ENCODE peak calls at places on chromosome 20, in seven cellular contexts. One of them, this sample, is unnamed.

GRCh38 chr20:34222208-34222607 is 19.0 kb upstream of the ASIP start:
- DNase-seq in testis: no peak
- DNase-seq in HFF-Myc: peak
- DNase-seq in sigmoid colon: no peak
- DNase-seq in HFFc6: peak
- DNase-seq in CD8-positive, alpha-beta T cell: no peak
- DNase-seq in psoas muscle: no peak
- DNase-seq in this sample: no peak

GRCh38 chr20:12171927-12172581 is 254.4 kb downstream of the BTBD3 start:
- DNase-seq in psoas muscle: peak
- DNase-seq in HFFc6: no peak
- DNase-seq in HFF-Myc: no peak
- DNase-seq in CD8-positive, alpha-beta T cell: no peak
- DNase-seq in testis: no peak
- DNase-seq in sigmoid colon: peak
- DNase-seq in this sample: peak

GRCh38 chr20:18006684-18007083 is 37.9 kb downstream of the MGME1 start:
- DNase-seq in psoas muscle: no peak
- DNase-seq in CD8-positive, alpha-beta T cell: no peak
- DNase-seq in testis: no peak
- DNase-seq in sigmoid colon: no peak
- DNase-seq in HFFc6: no peak
- DNase-seq in HFF-Myc: no peak
- DNase-seq in this sample: no peak

GRCh38 chr20:40323411-40323810 is 365.6 kb downstream of the MAFB start:
- DNase-seq in HFFc6: no peak
- DNase-seq in testis: no peak
- DNase-seq in psoas muscle: no peak
- DNase-seq in HFF-Myc: no peak
- DNase-seq in sigmoid colon: no peak
- DNase-seq in CD8-positive, alpha-beta T cell: no peak
- DNase-seq in this sample: no peak

GRCh38 chr20:50577175-50578018 is 67.2 kb downstream of the PTPN1 start:
- DNase-seq in CD8-positive, alpha-beta T cell: no peak
- DNase-seq in testis: no peak
- DNase-seq in HFFc6: no peak
- DNase-seq in sigmoid colon: peak
- DNase-seq in HFF-Myc: no peak
- DNase-seq in psoas muscle: peak
- DNase-seq in this sample: peak

GRCh38 chr20:25142435-25142834 is 53.1 kb upstream of the ENTPD6 start:
- DNase-seq in sigmoid colon: no peak
- DNase-seq in psoas muscle: no peak
- DNase-seq in HFFc6: no peak
- DNase-seq in HFF-Myc: no peak
- DNase-seq in testis: no peak
- DNase-seq in CD8-positive, alpha-beta T cell: no peak
- DNase-seq in this sample: no peak

GRCh38 chr20:826695-827323 is 6.7 kb upstream of the FAM110A start:
- DNase-seq in sigmoid colon: peak
- DNase-seq in psoas muscle: no peak
- DNase-seq in HFF-Myc: no peak
- DNase-seq in CD8-positive, alpha-beta T cell: no peak
- DNase-seq in testis: peak
- DNase-seq in HFFc6: no peak
- DNase-seq in this sample: no peak

GRCh38 chr20:47540443-47541354 is 39.0 kb downstream of the NCOA3 start:
- DNase-seq in sigmoid colon: no peak
- DNase-seq in testis: no peak
- DNase-seq in CD8-positive, alpha-beta T cell: no peak
- DNase-seq in HFFc6: peak
- DNase-seq in psoas muscle: no peak
- DNase-seq in HFF-Myc: no peak
- DNase-seq in this sample: no peak

GRCh38 chr20:54123587-54124180 is 50.1 kb downstream of the CYP24A1 start:
- DNase-seq in sigmoid colon: no peak
- DNase-seq in HFF-Myc: peak
- DNase-seq in psoas muscle: no peak
- DNase-seq in HFFc6: peak
- DNase-seq in testis: no peak
- DNase-seq in CD8-positive, alpha-beta T cell: no peak
- DNase-seq in this sample: peak

GRCh38 chr20:313948-314347 is 11.4 kb upstream of the SOX12 start:
- DNase-seq in CD8-positive, alpha-beta T cell: no peak
- DNase-seq in psoas muscle: no peak
- DNase-seq in sigmoid colon: no peak
- DNase-seq in testis: no peak
- DNase-seq in HFF-Myc: no peak
- DNase-seq in HFFc6: peak
- DNase-seq in this sample: no peak

GRCh38 chr20:59141818-59142581 is 21.6 kb upstream of the ZNF831 start:
- DNase-seq in psoas muscle: no peak
- DNase-seq in CD8-positive, alpha-beta T cell: no peak
- DNase-seq in sigmoid colon: no peak
- DNase-seq in HFF-Myc: peak
- DNase-seq in HFFc6: no peak
- DNase-seq in testis: no peak
- DNase-seq in this sample: no peak

GRCh38 chr20:25547999-25548398 is 37.3 kb downstream of the NINL start:
- DNase-seq in psoas muscle: no peak
- DNase-seq in CD8-positive, alpha-beta T cell: no peak
- DNase-seq in HFF-Myc: no peak
- DNase-seq in sigmoid colon: no peak
- DNase-seq in testis: no peak
- DNase-seq in HFFc6: no peak
- DNase-seq in this sample: no peak

GRCh38 chr20:47360207-47360488 is 3.6 kb upstream of the ZMYND8 start:
- DNase-seq in testis: no peak
- DNase-seq in psoas muscle: no peak
- DNase-seq in sigmoid colon: peak
- DNase-seq in HFF-Myc: no peak
- DNase-seq in CD8-positive, alpha-beta T cell: no peak
- DNase-seq in HFFc6: no peak
- DNase-seq in this sample: peak

GRCh38 chr20:14612389-14612788 is 275.0 kb upstream of the FLRT3 start:
- DNase-seq in CD8-positive, alpha-beta T cell: no peak
- DNase-seq in psoas muscle: no peak
- DNase-seq in HFF-Myc: no peak
- DNase-seq in testis: no peak
- DNase-seq in sigmoid colon: no peak
- DNase-seq in HFFc6: no peak
- DNase-seq in this sample: no peak

GRCh38 chr20:57663681-57664451 is 43.6 kb upstream of the ZBP1 start:
- DNase-seq in testis: no peak
- DNase-seq in sigmoid colon: peak
- DNase-seq in HFF-Myc: no peak
- DNase-seq in CD8-positive, alpha-beta T cell: no peak
- DNase-seq in HFFc6: no peak
- DNase-seq in psoas muscle: no peak
- DNase-seq in this sample: peak

GRCh38 chr20:20498081-20498861 is 130.4 kb downstream of the INSM1 start:
- DNase-seq in psoas muscle: no peak
- DNase-seq in HFFc6: peak
- DNase-seq in CD8-positive, alpha-beta T cell: no peak
- DNase-seq in HFF-Myc: no peak
- DNase-seq in sigmoid colon: no peak
- DNase-seq in testis: no peak
- DNase-seq in this sample: no peak

GRCh38 chr20:22490287-22491187 is 93.8 kb downstream of the FOXA2 start:
- DNase-seq in HFF-Myc: no peak
- DNase-seq in testis: no peak
- DNase-seq in HFFc6: no peak
- DNase-seq in psoas muscle: no peak
- DNase-seq in sigmoid colon: peak
- DNase-seq in CD8-positive, alpha-beta T cell: no peak
- DNase-seq in this sample: no peak

GRCh38 chr20:59664389-59665055 is 60.2 kb downstream of the PHACTR3 start:
- DNase-seq in sigmoid colon: no peak
- DNase-seq in HFFc6: no peak
- DNase-seq in testis: no peak
- DNase-seq in CD8-positive, alpha-beta T cell: no peak
- DNase-seq in HFF-Myc: no peak
- DNase-seq in psoas muscle: no peak
- DNase-seq in this sample: no peak

GRCh38 chr20:19211661-19212523 is 550 bp upstream of the SLC24A3 start:
- DNase-seq in HFF-Myc: no peak
- DNase-seq in testis: peak
- DNase-seq in psoas muscle: peak
- DNase-seq in CD8-positive, alpha-beta T cell: no peak
- DNase-seq in sigmoid colon: peak
- DNase-seq in HFFc6: no peak
- DNase-seq in this sample: peak

GRCh38 chr20:2707353-2708072 is 14.9 kb downstream of the EBF4 start:
- DNase-seq in sigmoid colon: no peak
- DNase-seq in psoas muscle: no peak
- DNase-seq in CD8-positive, alpha-beta T cell: no peak
- DNase-seq in HFFc6: no peak
- DNase-seq in HFF-Myc: no peak
- DNase-seq in testis: no peak
- DNase-seq in this sample: no peak

GRCh38 chr20:2708665-2709064 is 16.1 kb downstream of the EBF4 start:
- DNase-seq in testis: no peak
- DNase-seq in HFF-Myc: no peak
- DNase-seq in psoas muscle: no peak
- DNase-seq in HFFc6: no peak
- DNase-seq in sigmoid colon: no peak
- DNase-seq in CD8-positive, alpha-beta T cell: no peak
- DNase-seq in this sample: no peak

GRCh38 chr20:2708073-2708415 is 15.5 kb downstream of the EBF4 start:
- DNase-seq in psoas muscle: no peak
- DNase-seq in HFFc6: no peak
- DNase-seq in sigmoid colon: no peak
- DNase-seq in HFF-Myc: no peak
- DNase-seq in CD8-positive, alpha-beta T cell: no peak
- DNase-seq in testis: no peak
- DNase-seq in this sample: no peak

GRCh38 chr20:2709205-2709981 is 16.8 kb downstream of the EBF4 start:
- DNase-seq in CD8-positive, alpha-beta T cell: no peak
- DNase-seq in testis: no peak
- DNase-seq in sigmoid colon: no peak
- DNase-seq in HFFc6: no peak
- DNase-seq in psoas muscle: no peak
- DNase-seq in HFF-Myc: no peak
- DNase-seq in this sample: no peak

GRCh38 chr20:2713285-2713684 is 20.7 kb downstream of the EBF4 start:
- DNase-seq in HFF-Myc: no peak
- DNase-seq in testis: no peak
- DNase-seq in HFFc6: no peak
- DNase-seq in CD8-positive, alpha-beta T cell: no peak
- DNase-seq in sigmoid colon: no peak
- DNase-seq in psoas muscle: no peak
- DNase-seq in this sample: no peak
- TF ChIP-seq CTCF in HFF-Myc: peak
- TF ChIP-seq CTCF in testis: no peak
- TF ChIP-seq CTCF in HFFc6: peak
- TF ChIP-seq CTCF in CD8-positive, alpha-beta T cell: peak
- TF ChIP-seq CTCF in sigmoid colon: no peak
- TF ChIP-seq CTCF in psoas muscle: no peak
- TF ChIP-seq CTCF in this sample: no peak

DNA sequence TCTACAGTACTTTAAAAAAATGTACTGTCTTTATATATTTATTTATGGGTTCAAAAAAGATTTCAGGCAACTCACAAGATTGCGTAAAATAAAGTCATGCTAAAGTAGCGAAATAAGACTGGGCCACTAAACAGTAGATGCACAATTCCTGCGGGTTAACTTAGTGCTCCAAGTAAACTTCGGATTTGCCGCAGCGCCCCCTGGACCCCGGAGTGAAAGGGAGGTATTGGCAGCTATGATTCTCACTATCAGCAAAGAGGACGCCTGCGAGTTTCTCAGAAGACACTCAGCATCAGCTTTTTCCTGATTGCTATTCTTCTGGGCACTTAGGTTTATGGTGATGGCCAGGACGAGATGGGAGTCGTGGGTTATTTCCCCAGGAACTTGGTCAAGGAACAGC is 1.4 kb downstream of the OTOR start:
- DNase-seq in CD8-positive, alpha-beta T cell: no peak
- DNase-seq in sigmoid colon: no peak
- DNase-seq in psoas muscle: no peak
- DNase-seq in HFFc6: no peak
- DNase-seq in HFF-Myc: no peak
- DNase-seq in testis: no peak
- DNase-seq in this sample: no peak
- TF ChIP-seq CTCF in CD8-positive, alpha-beta T cell: no peak
- TF ChIP-seq CTCF in sigmoid colon: no peak
- TF ChIP-seq CTCF in psoas muscle: no peak
- TF ChIP-seq CTCF in HFFc6: peak
- TF ChIP-seq CTCF in HFF-Myc: peak
- TF ChIP-seq CTCF in testis: no peak
- TF ChIP-seq CTCF in this sample: no peak

GRCh38 chr20:2234788-2235187 is 61.0 kb upstream of the TGM3 start:
- DNase-seq in CD8-positive, alpha-beta T cell: no peak
- DNase-seq in psoas muscle: no peak
- DNase-seq in HFF-Myc: no peak
- DNase-seq in testis: no peak
- DNase-seq in HFFc6: peak
- DNase-seq in sigmoid colon: no peak
- DNase-seq in this sample: no peak

GRCh38 chr20:2236266-2236665 is 59.5 kb upstream of the TGM3 start:
- DNase-seq in HFFc6: peak
- DNase-seq in HFF-Myc: no peak
- DNase-seq in sigmoid colon: no peak
- DNase-seq in testis: no peak
- DNase-seq in psoas muscle: no peak
- DNase-seq in CD8-positive, alpha-beta T cell: no peak
- DNase-seq in this sample: no peak

GRCh38 chr20:2238601-2239000 is 57.2 kb upstream of the TGM3 start:
- DNase-seq in psoas muscle: no peak
- DNase-seq in HFF-Myc: no peak
- DNase-seq in HFFc6: no peak
- DNase-seq in sigmoid colon: no peak
- DNase-seq in testis: no peak
- DNase-seq in CD8-positive, alpha-beta T cell: no peak
- DNase-seq in this sample: no peak

GRCh38 chr20:2240835-2241234 is 55.0 kb upstream of the TGM3 start:
- DNase-seq in HFFc6: no peak
- DNase-seq in sigmoid colon: no peak
- DNase-seq in testis: no peak
- DNase-seq in CD8-positive, alpha-beta T cell: no peak
- DNase-seq in HFF-Myc: no peak
- DNase-seq in psoas muscle: no peak
- DNase-seq in this sample: no peak

DNA sequence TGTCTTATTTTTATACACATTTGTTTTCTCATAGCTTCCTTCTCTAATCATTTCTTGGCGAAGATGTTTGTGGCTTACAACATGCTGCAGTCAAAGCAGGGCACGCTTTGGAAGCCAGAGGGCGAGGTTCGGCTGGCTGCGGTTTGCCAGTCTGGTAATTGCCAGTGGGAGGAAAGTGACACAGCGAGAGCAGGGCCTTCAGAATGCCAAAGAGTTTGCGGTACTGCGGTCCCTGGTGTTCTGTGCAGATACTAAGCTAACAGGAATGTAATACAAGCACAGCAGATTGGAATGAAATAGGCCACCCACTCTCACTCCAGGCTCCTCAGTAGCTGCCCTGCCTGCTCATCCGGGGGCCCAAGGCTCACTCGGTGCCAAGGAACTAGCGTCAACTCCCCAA is 58.7 kb upstream of the TGM3 start:
- DNase-seq in HFF-Myc: peak
- DNase-seq in sigmoid colon: no peak
- DNase-seq in psoas muscle: peak
- DNase-seq in CD8-positive, alpha-beta T cell: no peak
- DNase-seq in HFFc6: peak
- DNase-seq in testis: peak
- DNase-seq in this sample: peak
- TF ChIP-seq CTCF in HFF-Myc: peak
- TF ChIP-seq CTCF in sigmoid colon: no peak
- TF ChIP-seq CTCF in psoas muscle: peak
- TF ChIP-seq CTCF in CD8-positive, alpha-beta T cell: no peak
- TF ChIP-seq CTCF in HFFc6: peak
- TF ChIP-seq CTCF in testis: peak
- TF ChIP-seq CTCF in this sample: no peak

GRCh38 chr20:4162766-4163165 is 147.4 kb upstream of the RNF24 start:
- DNase-seq in sigmoid colon: no peak
- DNase-seq in testis: no peak
- DNase-seq in HFF-Myc: no peak
- DNase-seq in HFFc6: no peak
- DNase-seq in psoas muscle: no peak
- DNase-seq in CD8-positive, alpha-beta T cell: no peak
- DNase-seq in this sample: no peak
- TF ChIP-seq CTCF in sigmoid colon: no peak
- TF ChIP-seq CTCF in testis: no peak
- TF ChIP-seq CTCF in HFF-Myc: no peak
- TF ChIP-seq CTCF in HFFc6: no peak
- TF ChIP-seq CTCF in psoas muscle: no peak
- TF ChIP-seq CTCF in CD8-positive, alpha-beta T cell: no peak
- TF ChIP-seq CTCF in this sample: no peak